ENCODE peak calls at places on chromosomes 6 and 20, in seven cellular contexts. A is T-helper 17 cell; X is AG09319; R is GM23338; F is GM03348; Z is activated naive CD8-positive, alpha-beta T cell treated with anti-CD3 and anti-CD28 coated beads, Interleukin-2, amount 50 U/mL, for 24 hours; D is activated gamma-delta T cell treated with anti-CD3 and anti-CD28 coated beads, Interleukin-2, amount 50 U/mL, for 16 hours. K is an unnamed sample.
A peak's percentile ranks its signal among the peaks of the same experiment; 100 is the strongest.

GRCh38 chr20:56368351-56369134 is 9.8 kb downstream of the FAM210B start:
- DNase-seq in X (no peak), R (no peak), D (no peak), A (no peak), Z (no peak), F (no peak), K (no peak)

GRCh38 chr20:60009826-60010616 is 51.8 kb downstream of the CDH26 start:
- DNase-seq in A (no peak), F (no peak), Z (no peak), X (no peak), R (peak; percentile 79), D (no peak), K (no peak)

GRCh38 chr6:36651659-36652379 is 26.7 kb upstream of the CDKN1A start:
- DNase-seq in D (no peak), Z (no peak), X (no peak), F (no peak), A (no peak), R (no peak), K (no peak)

GRCh38 chr20:12573428-12573827 is 435.3 kb upstream of the SPTLC3 start:
- DNase-seq in A (no peak), X (no peak), Z (no peak), F (no peak), R (no peak), D (no peak), K (peak; percentile 30)

GRCh38 chr6:144066745-144067484 is 28.5 kb downstream of the SF3B5 start:
- DNase-seq in F (no peak), D (no peak), R (no peak), A (no peak), X (no peak), Z (no peak), K (no peak)

GRCh38 chr6:169246445-169246844 is 7.2 kb downstream of the THBS2 start:
- DNase-seq in X (no peak), R (no peak), F (no peak), Z (no peak), A (no peak), D (no peak), K (no peak)

GRCh38 chr6:69987550-69987949 is 121.2 kb downstream of the COL19A1 start:
- DNase-seq in X (no peak), D (no peak), F (no peak), Z (no peak), A (no peak), R (peak; percentile 14), K (no peak)

GRCh38 chr6:399785-400517 is 8.4 kb downstream of the IRF4 start:
- DNase-seq in X (no peak), D (no peak), R (no peak), Z (no peak), F (no peak), A (no peak), K (no peak)

GRCh38 chr20:15708984-15709598 is 864.2 kb downstream of the KIF16B start:
- DNase-seq in R (peak; percentile 85), Z (peak; percentile 58), F (no peak), A (no peak), X (no peak), D (peak; percentile 1), K (peak; percentile 42)

GRCh38 chr20:62518911-62519310 is 43.1 kb upstream of the GATA5 start:
- DNase-seq in D (no peak), Z (no peak), F (no peak), R (no peak), X (no peak), A (no peak), K (no peak)

GRCh38 chr6:47810885-47811284 is 29.1 kb downstream of the OPN5 start:
- DNase-seq in Z (no peak), R (peak; percentile 46), F (no peak), X (no peak), A (no peak), D (no peak), K (peak; percentile 33)

GRCh38 chr6:106586815-106587214 is 42.5 kb downstream of the RTN4IP1 start:
- DNase-seq in R (no peak), D (no peak), Z (no peak), X (no peak), F (no peak), A (no peak), K (peak; percentile 89)

GRCh38 chr6:1395941-1396908 is 6.8 kb downstream of the FOXF2 start:
- DNase-seq in Z (no peak), D (no peak), R (no peak), X (no peak), F (no peak), A (no peak), K (no peak)

GRCh38 chr20:38764563-38765355 is 16.5 kb downstream of the ACTR5 start:
- DNase-seq in D (no peak), A (no peak), X (peak; percentile 47), F (peak; percentile 83), R (no peak), Z (peak; percentile 64), K (peak; percentile 96)

GRCh38 chr6:48826884-48827701 is 636.0 kb downstream of the MMUT start:
- DNase-seq in D (no peak), R (no peak), Z (no peak), F (peak; percentile 32), X (peak; percentile 55), A (no peak), K (peak; percentile 100)

GRCh38 chr6:137811912-137812553 is 55.0 kb upstream of the TNFAIP3 start:
- DNase-seq in Z (no peak), D (no peak), A (no peak), X (no peak), F (no peak), R (no peak), K (no peak)

GRCh38 chr6:161139766-161140553 is 133.9 kb downstream of the AGPAT4 start:
- DNase-seq in Z (no peak), F (no peak), D (no peak), A (no peak), R (peak; percentile 47), X (no peak), K (peak; percentile 36)

GRCh38 chr20:47535088-47535487 is 33.4 kb downstream of the NCOA3 start:
- DNase-seq in A (no peak), R (peak; percentile 92), X (no peak), F (no peak), D (no peak), Z (no peak), K (no peak)

GRCh38 chr6:62479722-62480121 is 193.7 kb upstream of the KHDRBS2 start:
- DNase-seq in X (no peak), A (no peak), R (peak; percentile 53), Z (no peak), D (no peak), F (no peak), K (no peak)

GRCh38 chr20:57108218-57108617 is 158.2 kb downstream of the BMP7 start:
- DNase-seq in X (no peak), D (no peak), F (no peak), R (no peak), A (no peak), Z (no peak), K (no peak)

GRCh38 chr6:118206221-118206620 is 299.2 kb downstream of the SLC35F1 start:
- DNase-seq in R (no peak), A (no peak), X (no peak), D (no peak), F (no peak), Z (no peak), K (no peak)

GRCh38 chr6:31763617-31763940 is 1.1 kb downstream of the SAPCD1 start:
- DNase-seq in D (no peak), X (no peak), R (peak; percentile 71), F (peak; percentile 93), A (no peak), Z (no peak), K (peak; percentile 29)

GRCh38 chr20:45890077-45890996 is 671 bp downstream of the NEURL2 start:
- DNase-seq in D (no peak), A (no peak), R (peak; percentile 92), X (peak; percentile 48), Z (peak; percentile 60), F (peak; percentile 78), K (peak; percentile 72)

GRCh38 chr6:131015192-131015591 is 47.9 kb downstream of the EPB41L2 start:
- DNase-seq in R (no peak), Z (no peak), X (no peak), D (no peak), F (no peak), A (no peak), K (no peak)

GRCh38 chr6:104580452-104580851 is 279.3 kb downstream of the HACE1 start:
- DNase-seq in F (no peak), D (no peak), Z (no peak), X (no peak), A (no peak), R (no peak), K (no peak)

GRCh38 chr6:53635322-53635721 is 30.2 kb downstream of the KLHL31 start:
- DNase-seq in A (no peak), X (no peak), Z (no peak), R (no peak), D (no peak), F (no peak), K (peak; percentile 55)

GRCh38 chr6:158505194-158505593 is 54.7 kb upstream of the TMEM181 start:
- DNase-seq in Z (no peak), R (no peak), F (no peak), D (no peak), A (no peak), X (no peak), K (no peak)

GRCh38 chr6:135438907-135439535 is 58.5 kb downstream of the AHI1 start:
- DNase-seq in D (no peak), A (no peak), F (no peak), R (peak; percentile 62), X (no peak), Z (no peak), K (peak; percentile 50)

GRCh38 chr6:124027392-124027791 is 223.7 kb downstream of the NKAIN2 start:
- DNase-seq in Z (no peak), D (no peak), R (no peak), X (no peak), A (no peak), F (no peak), K (no peak)

K was measured in epithelial cell of esophagus.